ENCODE peak calls at places on chromosome 6, in six cellular contexts. M, Y, C, J, V and R are unnamed samples.
A peak's percentile ranks its signal among the peaks of the same experiment; 100 is the strongest.

GRCh38 chr6:119137194-119138072 is 59.0 kb upstream of the FAM184A start:
- DNase-seq in Y (no peak), V (no peak), M (no peak), J (peak; percentile 56), C (no peak), R (peak; percentile 70)

GRCh38 chr6:4776967-4777925 is 1.0 kb downstream of the CDYL start:
- DNase-seq in V (peak; percentile 48), C (no peak), J (peak; percentile 59), Y (no peak), M (no peak), R (peak; percentile 69)

GRCh38 chr6:40634429-40634828 is 47.3 kb upstream of the LRFN2 start:
- DNase-seq in V (no peak), M (no peak), J (no peak), Y (no peak), C (no peak), R (no peak)

GRCh38 chr6:26204332-26205160 is 117.3 kb downstream of the HFE start:
- DNase-seq in J (peak; percentile 85), Y (peak; percentile 98), C (peak; percentile 97), M (peak; percentile 92), V (peak; percentile 99), R (peak; percentile 99)

GRCh38 chr6:5279891-5280338 is 18.6 kb downstream of the FARS2 start:
- DNase-seq in M (no peak), V (no peak), Y (no peak), C (no peak), J (no peak), R (no peak)

GRCh38 chr6:109453594-109454482 is 1.7 kb downstream of the MICAL1 start:
- DNase-seq in C (no peak), Y (no peak), V (no peak), M (no peak), J (no peak), R (peak; percentile 67)

GRCh38 chr6:158707120-158707519 is 57.3 kb downstream of the SYTL3 start:
- DNase-seq in Y (no peak), V (peak; percentile 59), C (no peak), J (peak; percentile 65), M (peak; percentile 26), R (no peak)

GRCh38 chr6:113437571-113437970 is 419.6 kb upstream of the MARCKS start:
- DNase-seq in J (no peak), Y (no peak), C (no peak), V (no peak), M (no peak), R (no peak)

GRCh38 chr6:87789198-87789899 is 87.3 kb upstream of the AKIRIN2 start:
- DNase-seq in V (peak; percentile 77), M (peak; percentile 79), J (no peak), Y (peak; percentile 93), C (no peak), R (peak; percentile 75)

GRCh38 chr6:126127662-126128061 is 141.3 kb downstream of the TRMT11 start:
- DNase-seq in M (no peak), V (no peak), J (no peak), C (no peak), Y (no peak), R (peak; percentile 15)

GRCh38 chr6:79377047-79377446 is 142.6 kb upstream of the HMGN3 start:
- DNase-seq in M (no peak), C (no peak), V (peak; percentile 64), J (no peak), Y (no peak), R (no peak)

GRCh38 chr6:104789770-104790190 is 69.9 kb downstream of the HACE1 start:
- DNase-seq in C (no peak), Y (peak; percentile 18), M (peak; percentile 9), J (peak; percentile 13), V (peak; percentile 52), R (peak; percentile 65)

GRCh38 chr6:134551245-134551960 is 233.5 kb upstream of the SGK1 start:
- DNase-seq in V (peak; percentile 76), C (no peak), J (no peak), M (no peak), Y (no peak), R (no peak)

GRCh38 chr6:165834613-165835259 is 171.7 kb upstream of the PDE10A start:
- DNase-seq in M (peak; percentile 34), J (no peak), C (no peak), V (no peak), Y (no peak), R (no peak)

GRCh38 chr6:100228437-100229424 is 234.7 kb upstream of the MCHR2 start:
- DNase-seq in M (peak; percentile 51), Y (peak; percentile 54), C (peak; percentile 37), V (peak; percentile 86), J (peak; percentile 78), R (peak; percentile 90)

GRCh38 chr6:39181333-39181732 is 47.9 kb downstream of the KCNK5 start:
- DNase-seq in C (no peak), M (no peak), V (no peak), Y (no peak), J (no peak), R (no peak)

GRCh38 chr6:42017021-42017643 is 33.2 kb upstream of the TAF8 start:
- DNase-seq in J (peak; percentile 62), Y (no peak), V (peak; percentile 19), C (no peak), M (peak; percentile 27), R (peak; percentile 88)

GRCh38 chr6:125888989-125889656 is 67.4 kb upstream of the HINT3 start:
- DNase-seq in C (no peak), V (peak; percentile 71), J (peak; percentile 68), M (no peak), Y (peak; percentile 64), R (peak; percentile 62)

GRCh38 chr6:2763345-2763841 is 1.8 kb upstream of the WRNIP1 start:
- DNase-seq in J (no peak), V (no peak), M (no peak), Y (no peak), C (no peak), R (peak; percentile 95)

GRCh38 chr6:136548582-136549330 is 1.5 kb downstream of the MAP7 start:
- DNase-seq in C (no peak), M (no peak), V (no peak), J (no peak), Y (no peak), R (no peak)

GRCh38 chr6:70124882-70125535 is 177.9 kb downstream of the COL9A1 start:
- DNase-seq in V (no peak), M (no peak), C (no peak), J (no peak), Y (no peak), R (peak; percentile 5)

GRCh38 chr6:39855356-39855995 is 63.3 kb downstream of the DAAM2 start:
- DNase-seq in M (no peak), C (no peak), J (no peak), Y (no peak), V (no peak), R (no peak)

GRCh38 chr6:13098808-13099570 is 229.3 kb downstream of the TBC1D7 start:
- DNase-seq in M (no peak), Y (no peak), C (no peak), V (no peak), J (no peak), R (no peak)

GRCh38 chr6:16089232-16089843 is 39.5 kb upstream of the MYLIP start:
- DNase-seq in J (no peak), V (no peak), Y (no peak), M (no peak), C (no peak), R (no peak)
- TF ChIP-seq MYC in J (no peak), V (no peak), Y (no peak), M (no peak), C (no peak), R (no peak)

DNA sequence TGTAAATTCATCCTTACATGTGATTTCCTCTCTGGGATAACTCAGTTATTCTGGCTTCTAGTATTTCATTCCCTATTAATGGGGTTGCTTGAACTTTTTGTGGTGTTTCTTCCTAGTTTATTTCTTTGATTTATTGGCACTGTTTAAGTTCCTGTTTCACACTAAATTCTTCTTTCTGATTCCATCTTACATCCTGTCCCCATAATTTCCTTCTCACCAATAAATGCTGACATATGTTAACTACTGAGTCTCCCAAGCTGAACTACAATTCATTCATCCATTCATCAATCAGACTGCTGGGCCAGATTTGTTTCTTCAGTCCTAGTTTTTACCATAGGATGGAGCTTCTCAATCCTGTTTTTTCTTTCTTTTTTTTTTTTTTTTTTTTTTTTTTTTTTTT is 450.9 kb downstream of the QKI start:
- DNase-seq in Y (no peak), M (no peak), V (no peak), J (no peak), C (no peak), R (no peak)
- TF ChIP-seq MAX in Y (no peak), M (no peak), V (no peak), J (no peak), C (no peak), R (no peak)

GRCh38 chr6:36603222-36604089 is 9.3 kb downstream of the SRSF3 start:
- DNase-seq in C (no peak), J (no peak), M (no peak), V (no peak), Y (no peak), R (no peak)

GRCh38 chr6:36598326-36598725 is 4.2 kb downstream of the SRSF3 start:
- DNase-seq in J (no peak), V (no peak), C (no peak), Y (no peak), M (no peak), R (no peak)

GRCh38 chr6:36599791-36600209 is 5.6 kb downstream of the SRSF3 start:
- DNase-seq in Y (no peak), C (no peak), J (peak; percentile 70), M (no peak), V (no peak), R (peak; percentile 42)

GRCh38 chr6:36598739-36599318 is 4.7 kb downstream of the SRSF3 start:
- DNase-seq in J (no peak), M (no peak), C (no peak), Y (no peak), V (no peak), R (no peak)

GRCh38 chr6:36600564-36601146 is 6.5 kb downstream of the SRSF3 start:
- DNase-seq in J (no peak), M (no peak), Y (no peak), C (no peak), V (no peak), R (no peak)
- TF ChIP-seq MYC in J (no peak), M (no peak), Y (no peak), C (no peak), V (no peak), R (no peak)

GRCh38 chr6:155881845-155882526 is 426.3 kb upstream of the NOX3 start:
- DNase-seq in C (no peak), M (no peak), J (no peak), Y (no peak), V (peak; percentile 44), R (no peak)

GRCh38 chr6:155882527-155883333 is 427.1 kb upstream of the NOX3 start:
- DNase-seq in V (peak; percentile 60), Y (no peak), C (peak; percentile 21), M (no peak), J (no peak), R (no peak)

GRCh38 chr6:155883741-155884140 is 428.1 kb upstream of the NOX3 start:
- DNase-seq in V (peak; percentile 95), J (no peak), M (no peak), C (no peak), Y (no peak), R (no peak)

GRCh38 chr6:155883334-155883731 is 427.7 kb upstream of the NOX3 start:
- DNase-seq in J (no peak), Y (no peak), C (no peak), V (no peak), M (no peak), R (no peak)

DNA sequence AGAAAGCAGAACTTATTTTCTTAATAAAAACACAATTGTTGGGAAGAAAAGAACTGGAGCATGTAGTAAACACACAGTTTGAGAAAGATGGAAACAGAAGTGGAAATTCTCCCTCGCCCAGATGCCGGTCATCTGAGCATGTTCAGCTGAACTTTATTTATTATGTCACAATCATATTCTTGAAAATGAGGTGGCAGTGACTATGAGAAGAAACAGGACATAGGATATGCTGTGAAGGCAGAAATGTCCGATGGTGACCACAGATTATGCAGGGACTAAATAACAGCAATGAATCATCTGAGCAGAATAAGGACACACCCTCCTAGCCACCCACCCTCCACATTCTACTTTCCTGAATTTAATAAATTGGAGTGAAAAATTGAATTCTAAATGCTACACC is 425.3 kb upstream of the NOX3 start:
- DNase-seq in V (peak; percentile 61), C (no peak), M (no peak), Y (no peak), J (no peak), R (no peak)
- TF ChIP-seq MAX in V (no peak), C (no peak), M (no peak), Y (no peak), J (no peak), R (no peak)